ENCODE peak calls at places on chromosomes 12 and 14, in four cellular contexts. Z is H7, N is MG63, H is prostate gland. Y is an unnamed sample.

GRCh38 chr12:51855586-51856428 is 7.3 kb upstream of the FIGNL2 start:
- DNase-seq in H (no peak), Z (peak; percentile 94), N (no peak), Y (peak; percentile 58)

GRCh38 chr12:123733243-123733642 is 21.1 kb downstream of the ATP6V0A2 start:
- DNase-seq in N (no peak), Z (no peak), H (no peak), Y (no peak)

GRCh38 chr14:76715927-76716200 is 45.4 kb upstream of the VASH1 start:
- DNase-seq in N (no peak), H (no peak), Z (no peak), Y (no peak)

GRCh38 chr12:12803186-12803585 is 10.0 kb upstream of the DDX47 start:
- DNase-seq in N (peak; percentile 93), Z (no peak), H (peak; percentile 90), Y (no peak)

GRCh38 chr12:27652174-27652763 is 44.0 kb upstream of the REP15 start:
- DNase-seq in N (peak; percentile 25), H (peak; percentile 78), Z (peak; percentile 44), Y (peak; percentile 73)

GRCh38 chr14:104800600-104801283 is at the start of gene ZBTB42:
- DNase-seq in Z (peak; percentile 94), H (peak; percentile 95), N (peak; percentile 50), Y (peak; percentile 39)

GRCh38 chr12:104490850-104491249 is 34.1 kb downstream of the CHST11 start:
- DNase-seq in N (no peak), H (no peak), Z (no peak), Y (no peak)

GRCh38 chr14:89025581-89026236 is 201.3 kb downstream of the TTC8 start:
- DNase-seq in Z (no peak), N (no peak), H (no peak), Y (no peak)

GRCh38 chr12:57473886-57474285 is 5.8 kb downstream of the ARHGAP9 start:
- DNase-seq in N (no peak), Z (no peak), H (no peak), Y (no peak)

GRCh38 chr14:59483360-59483759 is 848 bp downstream of the L3HYPDH start:
- DNase-seq in H (no peak), Z (peak; percentile 16), N (peak; percentile 24), Y (no peak)

GRCh38 chr12:65113621-65114035 is 7.5 kb downstream of the WIF1 start:
- DNase-seq in Z (no peak), N (no peak), H (no peak), Y (no peak)

GRCh38 chr12:65952737-65953209 is 128.5 kb downstream of the HMGA2 start:
- DNase-seq in Z (no peak), H (no peak), N (peak; percentile 15), Y (no peak)

GRCh38 chr14:33848706-33849454 is 102.0 kb downstream of the EGLN3 start:
- DNase-seq in Z (peak; percentile 72), N (peak; percentile 57), H (peak; percentile 21), Y (peak; percentile 87)

GRCh38 chr12:98738539-98738938 is 93.4 kb downstream of the APAF1 start:
- DNase-seq in Z (no peak), H (no peak), N (no peak), Y (no peak)

GRCh38 chr12:44000309-44000952 is 164.6 kb downstream of the TMEM117 start:
- DNase-seq in H (no peak), Z (peak; percentile 38), N (peak; percentile 31), Y (peak; percentile 22)

GRCh38 chr12:1575799-1576401 is 18.5 kb downstream of the FBXL14 start:
- DNase-seq in H (peak; percentile 74), N (no peak), Z (no peak), Y (no peak)

GRCh38 chr12:25813843-25814242 is 144.6 kb upstream of the RASSF8 start:
- DNase-seq in N (no peak), Z (no peak), H (peak; percentile 42), Y (no peak)

Y was measured in endothelial cell.